ENCODE peak calls at places on chromosomes 1 and 21, in six cellular contexts. One of them, this sample, is unnamed.

GRCh38 chr1:82788038-82788437 is 987.3 kb downstream of the ADGRL2 start:
- DNase-seq in naive thymus-derived CD8-positive, alpha-beta T cell: no peak
- DNase-seq in LoVo: no peak
- DNase-seq in pulmonary artery endothelial cell: no peak
- DNase-seq in ELF-1: no peak
- DNase-seq in 8988T: no peak
- DNase-seq in this sample: no peak

GRCh38 chr21:43325036-43325435 is 101.9 kb downstream of the SIK1 start:
- DNase-seq in ELF-1: no peak
- DNase-seq in 8988T: no peak
- DNase-seq in LoVo: no peak
- DNase-seq in pulmonary artery endothelial cell: no peak
- DNase-seq in naive thymus-derived CD8-positive, alpha-beta T cell: no peak
- DNase-seq in this sample: no peak

GRCh38 chr1:199083680-199084079 is 444.8 kb downstream of the PTPRC start:
- DNase-seq in pulmonary artery endothelial cell: no peak
- DNase-seq in 8988T: no peak
- DNase-seq in LoVo: no peak
- DNase-seq in ELF-1: no peak
- DNase-seq in naive thymus-derived CD8-positive, alpha-beta T cell: no peak
- DNase-seq in this sample: no peak

GRCh38 chr1:60664079-60664478 is 418.3 kb upstream of the NFIA start:
- DNase-seq in LoVo: no peak
- DNase-seq in pulmonary artery endothelial cell: no peak
- DNase-seq in ELF-1: no peak
- DNase-seq in naive thymus-derived CD8-positive, alpha-beta T cell: no peak
- DNase-seq in 8988T: no peak
- DNase-seq in this sample: no peak

GRCh38 chr1:202214089-202214843 is 20.7 kb downstream of the LGR6 start:
- DNase-seq in naive thymus-derived CD8-positive, alpha-beta T cell: no peak
- DNase-seq in 8988T: no peak
- DNase-seq in LoVo: no peak
- DNase-seq in ELF-1: no peak
- DNase-seq in pulmonary artery endothelial cell: no peak
- DNase-seq in this sample: no peak

GRCh38 chr1:231139125-231139649 is 22.7 kb upstream of the TRIM67 start:
- DNase-seq in ELF-1: no peak
- DNase-seq in naive thymus-derived CD8-positive, alpha-beta T cell: no peak
- DNase-seq in pulmonary artery endothelial cell: peak; percentile 59
- DNase-seq in LoVo: no peak
- DNase-seq in 8988T: no peak
- DNase-seq in this sample: no peak

GRCh38 chr1:15337656-15338402 is 71.9 kb upstream of the EFHD2 start:
- DNase-seq in pulmonary artery endothelial cell: peak; percentile 78
- DNase-seq in LoVo: peak; percentile 28
- DNase-seq in ELF-1: peak; percentile 29
- DNase-seq in 8988T: no peak
- DNase-seq in naive thymus-derived CD8-positive, alpha-beta T cell: no peak
- DNase-seq in this sample: no peak

GRCh38 chr1:61973100-61973837 is 221.4 kb upstream of the L1TD1 start:
- DNase-seq in LoVo: no peak
- DNase-seq in naive thymus-derived CD8-positive, alpha-beta T cell: no peak
- DNase-seq in 8988T: no peak
- DNase-seq in pulmonary artery endothelial cell: no peak
- DNase-seq in ELF-1: no peak
- DNase-seq in this sample: no peak

GRCh38 chr1:19435851-19436465 is 49.4 kb downstream of the CAPZB start:
- DNase-seq in naive thymus-derived CD8-positive, alpha-beta T cell: no peak
- DNase-seq in LoVo: no peak
- DNase-seq in 8988T: no peak
- DNase-seq in ELF-1: no peak
- DNase-seq in pulmonary artery endothelial cell: no peak
- DNase-seq in this sample: no peak

This sample was measured in CD4-positive, CD25-positive, alpha-beta regulatory T cell.